ENCODE peak calls at places on chromosomes 3 and 15, in seven cellular contexts. O is NCI-H524; R is NCI-H2029; P is DMS153; J is activated T-cell treated with anti-CD3 and anti-CD28 coated beads, Interleukin-2, amount 50 U/mL, for 72 hours; E is psoas muscle; H is CD4-positive, alpha-beta T cell. N is an unnamed sample.

GRCh38 chr3:12963184-12963868 is 109.9 kb downstream of the IQSEC1 start:
- DNase-seq in H (no peak), P (no peak), R (no peak), O (no peak), J (peak; percentile 31), E (peak; percentile 26), N (no peak)

GRCh38 chr3:133799794-133800585 is 5.6 kb upstream of the SRPRB start:
- DNase-seq in O (peak; percentile 42), H (no peak), R (no peak), J (no peak), E (no peak), P (no peak), N (no peak)

GRCh38 chr3:162400697-162401096 is 904.1 kb downstream of the OTOL1 start:
- DNase-seq in O (peak; percentile 8), E (no peak), J (no peak), H (no peak), R (no peak), P (no peak), N (no peak)

GRCh38 chr3:8581806-8582436 is 62.7 kb downstream of the SSUH2 start:
- DNase-seq in R (no peak), H (no peak), E (no peak), P (no peak), O (no peak), J (no peak), N (no peak)

GRCh38 chr15:55649058-55649423 is 60.9 kb upstream of the PYGO1 start:
- DNase-seq in R (no peak), E (no peak), P (no peak), J (no peak), H (no peak), O (no peak), N (no peak)

GRCh38 chr3:173983353-173983752 is 585.8 kb downstream of the NLGN1 start:
- DNase-seq in R (no peak), H (no peak), P (no peak), E (no peak), J (no peak), O (no peak), N (no peak)

GRCh38 chr3:122628567-122628966 is 51.1 kb downstream of the PARP15 start:
- DNase-seq in O (no peak), E (no peak), R (no peak), J (no peak), P (no peak), H (no peak), N (no peak)

GRCh38 chr3:47916201-47916600 is 100.0 kb downstream of the MAP4 start:
- DNase-seq in R (no peak), E (no peak), O (no peak), P (no peak), J (no peak), H (no peak), N (no peak)

GRCh38 chr3:152508705-152509104 is 240.0 kb downstream of the MBNL1 start:
- DNase-seq in R (no peak), O (peak; percentile 50), H (no peak), J (no peak), E (no peak), P (no peak), N (no peak)

GRCh38 chr3:53158700-53159414 is 2.2 kb upstream of the PRKCD start:
- DNase-seq in J (no peak), E (no peak), H (no peak), P (no peak), O (no peak), R (no peak), N (no peak)

GRCh38 chr15:33454346-33454745 is 143.6 kb downstream of the RYR3 start:
- DNase-seq in J (no peak), E (no peak), P (no peak), R (no peak), H (no peak), O (no peak), N (no peak)

GRCh38 chr3:126445506-126445905 is 30.2 kb downstream of the ZXDC start:
- DNase-seq in H (no peak), O (no peak), J (no peak), P (no peak), R (no peak), E (no peak), N (no peak)

GRCh38 chr3:48418651-48419050 is 11.2 kb downstream of the PLXNB1 start:
- DNase-seq in R (no peak), E (no peak), H (no peak), J (no peak), O (no peak), P (no peak), N (no peak)

GRCh38 chr3:3726549-3726948 is 72.7 kb upstream of the LRRN1 start:
- DNase-seq in H (no peak), O (no peak), J (no peak), R (no peak), P (no peak), E (no peak), N (no peak)

N was measured in SK-N-DZ.